ENCODE peak calls at places on chromosomes 13 and 19, in nine cellular contexts. Y is heart left ventricle, U is IMR-90, K is cardiac muscle cell, M is SK-N-SH, I is upper lobe of left lung, P is neural progenitor cell, T is pancreas, Z is uterus. W is an unnamed sample.
A peak's percentile ranks its signal among the peaks of the same experiment; 100 is the strongest.

GRCh38 chr19:53538378-53539109 is 599 bp downstream of the ZNF331 start:
- DNase-seq in Y (no peak), K (no peak), Z (no peak), U (no peak), I (no peak), M (no peak), P (peak; percentile 11), T (no peak), W (peak; percentile 5)

GRCh38 chr19:38769635-38770211 is 3.6 kb downstream of the LGALS7 start:
- DNase-seq in Z (peak; percentile 83), P (peak; percentile 70), Y (peak; percentile 93), T (peak; percentile 76), M (peak; percentile 83), U (peak; percentile 38), I (peak; percentile 94), K (peak; percentile 62), W (peak; percentile 46)

GRCh38 chr19:3576696-3577443 is 4.1 kb downstream of the HMG20B start:
- DNase-seq in T (no peak), M (peak; percentile 78), I (no peak), Y (peak; percentile 72), K (peak; percentile 75), U (peak; percentile 43), P (peak; percentile 94), Z (peak; percentile 46), W (no peak)

GRCh38 chr19:3979674-3980352 is 5.5 kb downstream of the EEF2 start:
- DNase-seq in Y (no peak), K (no peak), U (no peak), M (peak; percentile 21), P (no peak), I (no peak), T (no peak), Z (no peak), W (no peak)

GRCh38 chr19:48560095-48560530 is 8.1 kb downstream of the SULT2B1 start:
- DNase-seq in U (no peak), T (no peak), P (peak; percentile 32), M (no peak), Y (no peak), K (no peak), I (no peak), Z (no peak), W (peak; percentile 16)

GRCh38 chr13:113904411-113904810 is 40.5 kb upstream of the GAS6 start:
- DNase-seq in K (peak; percentile 59), I (peak; percentile 33), T (no peak), U (peak; percentile 43), Y (peak; percentile 77), P (peak; percentile 75), M (no peak), Z (peak; percentile 68), W (no peak)

GRCh38 chr13:103812966-103813365 is 746.7 kb upstream of the SLC10A2 start:
- DNase-seq in P (no peak), U (no peak), Y (no peak), T (no peak), Z (no peak), I (no peak), M (peak; percentile 27), K (no peak), W (no peak)

GRCh38 chr13:52446265-52446664 is 4.2 kb downstream of the VPS36 start:
- DNase-seq in U (no peak), T (no peak), Y (no peak), I (no peak), K (no peak), Z (no peak), P (no peak), M (no peak), W (no peak)

GRCh38 chr19:1860133-1860775 is 3.1 kb downstream of the KLF16 start:
- DNase-seq in Z (peak; percentile 72), K (peak; percentile 67), T (peak; percentile 68), I (no peak), U (peak; percentile 81), M (peak; percentile 76), P (peak; percentile 86), Y (peak; percentile 68), W (peak; percentile 62)

GRCh38 chr13:62910541-62910940 is 1494.9 kb upstream of the PCDH20 start:
- DNase-seq in U (no peak), M (no peak), Y (no peak), Z (no peak), K (no peak), I (no peak), T (no peak), P (no peak), W (no peak)

GRCh38 chr13:80655778-80656518 is 315.0 kb upstream of the SPRY2 start:
- DNase-seq in I (no peak), M (no peak), Y (no peak), Z (no peak), T (no peak), U (no peak), K (no peak), P (no peak), W (peak; percentile 1)

GRCh38 chr13:27728271-27728670 is 64.0 kb upstream of the GSX1 start:
- DNase-seq in P (peak; percentile 55), Y (no peak), Z (no peak), T (no peak), I (no peak), K (no peak), U (no peak), M (no peak), W (no peak)

GRCh38 chr13:102401305-102401704 is 543 bp downstream of the FGF14 start:
- DNase-seq in I (no peak), M (peak; percentile 45), Z (no peak), Y (no peak), U (no peak), P (no peak), T (no peak), K (no peak), W (no peak)

GRCh38 chr13:47598340-47598911 is 402.6 kb downstream of the SUCLA2 start:
- DNase-seq in P (no peak), U (peak; percentile 13), Y (no peak), M (peak; percentile 7), I (no peak), Z (no peak), T (no peak), K (no peak), W (peak; percentile 11)

GRCh38 chr13:110507678-110508381 is 53.7 kb downstream of the RAB20 start:
- DNase-seq in I (peak; percentile 78), M (no peak), K (no peak), P (no peak), T (peak; percentile 85), Z (no peak), U (no peak), Y (peak; percentile 82), W (no peak)

GRCh38 chr19:35066691-35067563 is 25.4 kb downstream of the HPN start:
- DNase-seq in T (peak; percentile 74), P (peak; percentile 92), U (peak; percentile 77), K (peak; percentile 89), Y (peak; percentile 83), M (peak; percentile 90), Z (peak; percentile 76), I (peak; percentile 83), W (peak; percentile 97)
- H3K27ac ChIP-seq in T (no peak overlapping the region), P (no peak overlapping the region), U (no peak overlapping the region), K (no peak overlapping the region), Y (no peak overlapping the region), M (no peak overlapping the region), Z (no peak overlapping the region), I (no peak overlapping the region), W (peak overlapping the region; percentile 69)

DNA sequence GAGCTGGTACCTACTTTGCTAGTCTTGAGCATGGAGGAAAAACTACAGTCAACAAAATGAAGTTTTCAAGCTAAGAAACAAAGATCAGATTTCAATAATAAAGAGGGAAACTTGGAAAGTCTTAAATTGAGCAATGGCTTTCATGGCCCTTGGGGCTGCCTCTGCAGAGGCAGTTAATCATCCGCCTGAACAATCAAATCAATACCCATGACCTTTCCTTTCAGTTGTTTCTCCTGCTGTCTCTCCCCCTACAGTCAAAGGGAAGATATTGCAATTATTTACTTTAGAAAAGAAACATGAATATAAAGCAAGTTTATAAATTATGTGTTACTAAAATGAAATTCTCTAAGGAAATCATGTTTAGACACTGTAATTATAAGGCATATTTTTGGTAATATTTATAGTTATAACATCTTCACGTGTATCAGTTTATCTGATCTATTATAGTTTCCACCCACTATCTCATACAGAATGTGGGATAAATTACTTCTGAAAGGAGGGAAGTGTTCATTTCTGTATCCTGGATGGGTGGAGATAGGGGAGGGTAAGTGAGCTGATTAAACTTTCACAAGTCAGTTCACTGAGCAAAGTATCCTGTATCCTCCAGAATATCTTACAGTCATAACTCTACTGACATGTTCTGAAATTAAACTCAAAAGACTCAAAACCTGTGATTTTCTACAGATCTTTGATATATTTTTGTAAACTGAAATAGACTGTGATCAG is 72.4 kb upstream of the TSC22D1 start:
- DNase-seq in U (no peak), P (no peak), Y (no peak), Z (no peak), M (peak; percentile 29), T (no peak), K (no peak), I (no peak), W (no peak)
- TF ChIP-seq CTCF in U (peak; percentile 21), P (peak; percentile 52), Y (peak; percentile 10), Z (no peak), M (peak; percentile 53), T (no peak), K (peak; percentile 41), I (no peak), W (peak; percentile 61)

DNA sequence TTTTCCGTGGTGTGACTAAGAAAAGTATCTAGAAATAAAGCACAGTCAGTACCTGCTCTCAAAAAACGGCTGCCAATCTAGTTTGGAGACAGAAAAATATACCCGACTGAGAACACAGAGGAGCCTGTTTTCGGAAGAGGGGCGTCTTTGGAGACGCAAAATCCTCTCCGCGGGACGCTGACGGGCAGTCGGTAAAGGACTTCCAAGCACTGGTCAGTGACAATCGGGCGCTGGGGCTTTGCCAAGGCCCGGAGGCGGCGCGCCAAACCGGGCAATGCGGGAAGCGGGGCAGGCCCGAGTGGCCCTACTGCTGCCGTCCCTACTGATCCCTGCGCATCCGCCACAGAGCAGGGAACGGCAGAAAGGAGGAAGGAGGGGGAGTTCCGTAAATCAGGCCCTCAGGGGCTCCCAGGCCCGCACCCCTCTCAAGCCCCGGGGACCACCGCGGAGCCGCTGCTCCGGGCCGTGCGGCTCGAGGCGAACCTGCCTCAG is 585 bp upstream of the DPY19L3 start:
- DNase-seq in M (no peak), Y (peak; percentile 71), P (peak; percentile 84), K (peak; percentile 61), T (peak; percentile 64), I (peak; percentile 63), U (peak; percentile 26), Z (peak; percentile 56), W (peak; percentile 47)
- H3K27ac ChIP-seq in M (peak overlapping the region; percentile 94), Y (peak overlapping the region; percentile 96), P (peak overlapping the region; percentile 98), K (peak overlapping the region; percentile 97), T (peak overlapping the region; percentile 98), I (peak overlapping the region; percentile 92), U (peak overlapping the region; percentile 96), Z (peak overlapping the region; percentile 99), W (peak overlapping the region; percentile 68)

DNA sequence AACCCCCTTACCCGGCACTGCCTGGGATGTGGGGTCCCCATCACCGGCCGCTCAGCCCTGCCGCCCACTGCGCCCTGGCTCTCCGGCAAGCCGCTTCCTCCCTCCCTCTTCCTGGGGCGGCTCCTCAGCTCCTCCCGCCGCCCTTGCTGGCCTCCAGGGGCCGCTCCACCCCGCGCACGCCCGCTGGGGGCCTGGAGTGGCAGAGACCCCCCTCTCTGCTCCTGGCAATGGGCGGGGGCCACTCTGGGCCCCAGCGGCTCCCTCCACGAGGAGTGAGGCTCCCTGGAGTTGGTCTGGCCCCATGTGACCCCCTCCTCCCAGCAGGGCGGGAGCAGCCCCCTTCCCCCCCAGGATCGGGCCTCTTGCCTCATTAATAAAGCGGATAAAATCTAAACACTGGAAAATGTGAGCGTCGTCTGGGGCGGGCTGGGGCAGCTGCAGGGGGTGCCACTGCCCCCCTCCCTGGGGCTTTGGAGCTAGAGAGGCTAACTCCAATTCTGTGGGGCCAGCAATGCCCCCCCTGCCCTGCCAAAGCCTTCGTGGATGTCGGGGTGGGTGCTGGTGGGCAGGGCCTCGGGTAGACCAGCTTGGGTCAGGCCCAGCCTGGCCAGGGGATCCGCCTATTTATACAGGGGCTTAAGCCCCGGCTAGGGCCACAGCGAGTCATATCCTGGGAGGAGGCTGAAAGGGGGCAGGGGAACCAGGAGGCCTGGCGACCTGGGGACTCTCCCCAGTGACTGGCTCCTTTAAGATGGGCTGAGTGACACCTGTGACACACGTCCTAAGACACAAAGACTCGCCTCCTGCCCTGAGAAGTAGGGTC is at the start of gene PTGER1:
- DNase-seq in U (peak; percentile 35), M (peak; percentile 89), Y (no peak), T (no peak), I (no peak), P (peak; percentile 69), Z (no peak), K (peak; percentile 34), W (no peak)
- TF ChIP-seq CTCF in U (peak; percentile 45), M (peak; percentile 60), Y (peak; percentile 24), T (no peak), I (peak; percentile 31), P (peak; percentile 54), Z (no peak), K (peak; percentile 50), W (peak; percentile 46)

W was measured in OCI-LY7.